ENCODE peak calls at places on chromosome 4, in five cellular contexts. S, C, A, Q and N are unnamed samples. For H3K4me1, the result is how much of the 10 kb centered on the place peaks cover.

GRCh38 chr4:119615068-119615744 is 13.4 kb downstream of the PDE5A start:
- DNase-seq in S (no peak), C (no peak), A (no peak), Q (no peak), N (no peak)

GRCh38 chr4:157170321-157170720 is 50.2 kb upstream of the GRIA2 start:
- DNase-seq in S (no peak), C (no peak), A (no peak), Q (no peak), N (no peak)

GRCh38 chr4:145956288-145956890 is 17.8 kb upstream of the ZNF827 start:
- DNase-seq in S (no peak), C (no peak), A (peak), Q (peak), N (no peak)

GRCh38 chr4:118265312-118266144 is 87.3 kb downstream of the PRSS12 start:
- DNase-seq in S (no peak), C (peak), A (peak), Q (peak), N (peak)

GRCh38 chr4:171644430-171645057 is 168.7 kb upstream of the GALNTL6 start:
- DNase-seq in S (peak), C (no peak), A (no peak), Q (no peak), N (no peak)

GRCh38 chr4:165720411-165721082 is 152.5 kb upstream of the TLL1 start:
- DNase-seq in S (no peak), C (no peak), A (no peak), Q (no peak), N (no peak)

GRCh38 chr4:27176400-27176799 is 315.8 kb downstream of the STIM2 start:
- DNase-seq in S (no peak), C (no peak), A (peak), Q (peak), N (no peak)

GRCh38 chr4:166143227-166143626 is 270.2 kb downstream of the TLL1 start:
- DNase-seq in S (no peak), C (no peak), A (no peak), Q (no peak), N (no peak)

GRCh38 chr4:55857586-55857985 is 4.1 kb downstream of the EXOC1 start:
- DNase-seq in S (no peak), C (no peak), A (no peak), Q (no peak), N (no peak)

GRCh38 chr4:26085581-26085980 is 171.6 kb downstream of the SMIM20 start:
- DNase-seq in S (no peak), C (no peak), A (no peak), Q (no peak), N (no peak)

GRCh38 chr4:65089666-65090065 is 580.6 kb downstream of the EPHA5 start:
- DNase-seq in S (no peak), C (no peak), A (no peak), Q (no peak), N (no peak)

GRCh38 chr4:112127736-112128322 is 17.4 kb upstream of the FAM241A start:
- DNase-seq in S (no peak), C (no peak), A (no peak), Q (no peak), N (no peak)

GRCh38 chr4:68076194-68076593 is 53.5 kb downstream of the TMPRSS11F start:
- DNase-seq in S (no peak), C (no peak), A (no peak), Q (no peak), N (no peak)

GRCh38 chr4:2320152-2320551 is 58.2 kb upstream of the MXD4 start:
- DNase-seq in S (no peak), C (peak), A (no peak), Q (no peak), N (peak)

GRCh38 chr4:3483471-3483921 is 20.4 kb downstream of the DOK7 start:
- DNase-seq in S (no peak), C (peak), A (no peak), Q (no peak), N (no peak)

GRCh38 chr4:114178392-114178791 is 198.9 kb upstream of the ARSJ start:
- DNase-seq in S (no peak), C (no peak), A (no peak), Q (no peak), N (no peak)

GRCh38 chr4:139167774-139168444 is 9.1 kb downstream of the ELF2 start:
- DNase-seq in S (no peak), C (no peak), A (no peak), Q (peak), N (no peak)

GRCh38 chr4:153643406-153644016 is 40.6 kb upstream of the TLR2 start:
- DNase-seq in S (peak), C (no peak), A (no peak), Q (peak), N (no peak)

GRCh38 chr4:56468097-56468422 is 643 bp downstream of the SRP72 start:
- DNase-seq in S (peak), C (no peak), A (peak), Q (peak), N (peak)

GRCh38 chr4:79297029-79297428 is 28.8 kb downstream of the NAA11 start:
- DNase-seq in S (no peak), C (peak), A (no peak), Q (no peak), N (no peak)

GRCh38 chr4:112517911-112518310 is 1.9 kb upstream of the NEUROG2 start:
- DNase-seq in S (no peak), C (no peak), A (no peak), Q (no peak), N (no peak)

GRCh38 chr4:162969194-162969593 is 197.5 kb downstream of the NAF1 start:
- DNase-seq in S (no peak), C (no peak), A (no peak), Q (no peak), N (no peak)

GRCh38 chr4:110666030-110666429 is 43.2 kb upstream of the PITX2 start:
- DNase-seq in S (no peak), C (no peak), A (no peak), Q (no peak), N (no peak)

GRCh38 chr4:71187399-71188196 is 151.2 kb upstream of the SLC4A4 start:
- DNase-seq in S (no peak), C (no peak), A (peak), Q (no peak), N (peak)

DNA sequence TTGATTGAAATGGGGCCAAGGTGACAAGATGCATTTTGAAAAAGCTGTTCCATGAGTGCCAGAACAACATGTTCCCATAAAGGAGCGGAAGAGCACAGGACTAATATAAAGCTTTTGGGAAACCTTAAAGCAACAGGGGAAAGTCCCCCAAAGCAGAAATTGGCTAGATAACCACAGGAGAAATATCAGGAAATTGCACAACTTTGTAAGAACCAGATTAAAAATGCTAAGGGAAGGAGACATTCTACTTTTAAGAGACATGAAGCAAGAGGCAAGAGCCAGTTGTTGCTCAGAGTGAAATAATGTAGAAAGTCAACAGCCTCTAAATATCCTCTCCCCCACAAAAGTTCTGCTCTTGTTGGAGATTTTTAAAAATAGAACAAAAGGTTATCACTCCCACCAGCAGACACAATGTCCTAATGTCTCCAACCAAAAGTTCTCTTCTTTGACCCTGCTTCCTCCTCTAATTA is 85.2 kb upstream of the LNX1 start:
- DNase-seq in S (no peak), C (no peak), A (no peak), Q (no peak), N (no peak)
- H3K4me1 ChIP-seq in S (under half), C (under half), A (under half), Q (under half), N (under half)

GRCh38 chr4:77073981-77074865 is 1.6 kb downstream of the CCNI start:
- DNase-seq in S (no peak), C (no peak), A (no peak), Q (no peak), N (no peak)

GRCh38 chr4:77076889-77077635 is 1.3 kb upstream of the CCNI start:
- DNase-seq in S (no peak), C (no peak), A (no peak), Q (no peak), N (no peak)

GRCh38 chr4:77078401-77078800 is 2.6 kb upstream of the CCNI start:
- DNase-seq in S (no peak), C (no peak), A (no peak), Q (no peak), N (no peak)

GRCh38 chr4:77074961-77075855 is 581 bp downstream of the CCNI start:
- DNase-seq in S (no peak), C (peak), A (peak), Q (peak), N (peak)

GRCh38 chr4:77075869-77076801 is at the start of gene CCNI:
- DNase-seq in S (peak), C (peak), A (peak), Q (peak), N (peak)
- TF ChIP-seq EP300 in S (peak), C (no peak), A (peak), Q (peak), N (no peak)

GRCh38 chr4:107658400-107659326 is 61.4 kb downstream of the PAPSS1 start:
- DNase-seq in S (no peak), C (no peak), A (no peak), Q (no peak), N (no peak)

GRCh38 chr4:107655289-107655688 is 64.7 kb downstream of the PAPSS1 start:
- DNase-seq in S (no peak), C (no peak), A (no peak), Q (no peak), N (no peak)

GRCh38 chr4:107654694-107655093 is 65.3 kb downstream of the PAPSS1 start:
- DNase-seq in S (no peak), C (no peak), A (no peak), Q (peak), N (no peak)
- TF ChIP-seq POLR2AphosphoS5 in S (no peak), C (no peak), A (no peak), Q (no peak), N (no peak)

DNA sequence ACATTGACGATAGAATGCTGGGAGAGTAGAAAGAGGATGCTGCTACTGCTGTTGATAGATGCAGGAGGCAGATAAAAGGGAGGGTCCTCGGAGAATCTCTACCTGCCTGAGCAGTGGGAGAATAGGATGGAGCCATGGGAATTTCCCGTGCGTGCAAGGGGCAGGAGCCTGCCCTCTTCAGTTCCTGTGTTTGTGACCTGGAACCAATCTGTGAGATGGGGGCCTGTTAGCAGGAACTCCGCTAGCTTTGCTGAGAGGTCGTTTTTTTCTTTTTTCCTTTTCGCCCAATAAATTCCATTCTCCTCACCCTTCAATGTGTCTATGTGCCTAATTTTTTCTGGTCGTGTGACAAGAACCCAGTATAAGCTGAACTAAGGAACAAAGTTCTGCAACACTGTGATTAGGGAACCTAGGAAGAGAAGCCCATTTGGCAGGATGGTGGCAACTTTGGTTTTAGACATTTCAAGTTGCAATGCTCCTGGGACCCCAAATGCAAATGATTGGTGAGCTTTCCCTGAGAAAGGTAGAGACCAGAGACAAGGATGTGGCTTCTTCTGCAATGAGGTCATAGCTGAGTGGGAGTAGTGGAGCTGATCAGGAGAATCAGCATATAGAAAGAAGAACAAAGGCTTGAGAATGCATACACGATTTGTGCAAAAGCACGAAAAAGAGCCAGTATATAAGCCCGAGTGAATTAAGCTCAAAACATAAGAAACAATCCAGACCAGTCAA is 23.9 kb downstream of the SLC39A8 start:
- DNase-seq in S (peak), C (no peak), A (no peak), Q (no peak), N (no peak)
- H3K4me1 ChIP-seq in S (under half), C (under half), A (under half), Q (under half), N (under half)

GRCh38 chr4:87523307-87523706 is 5.9 kb downstream of the SPARCL1 start:
- DNase-seq in S (no peak), C (no peak), A (no peak), Q (no peak), N (no peak)

GRCh38 chr4:87527446-87528240 is 1.5 kb downstream of the SPARCL1 start:
- DNase-seq in S (no peak), C (no peak), A (no peak), Q (no peak), N (no peak)

GRCh38 chr4:87529187-87529586 is at the start of gene SPARCL1:
- DNase-seq in S (no peak), C (no peak), A (peak), Q (no peak), N (no peak)

GRCh38 chr4:87524456-87524855 is 4.7 kb downstream of the SPARCL1 start:
- DNase-seq in S (no peak), C (no peak), A (no peak), Q (no peak), N (no peak)

GRCh38 chr4:87525636-87526035 is 3.5 kb downstream of the SPARCL1 start:
- DNase-seq in S (no peak), C (no peak), A (no peak), Q (no peak), N (no peak)
- TF ChIP-seq EP300 in S (no peak), C (no peak), A (no peak), Q (no peak), N (no peak)

GRCh38 chr4:24807611-24808010 is 12.2 kb downstream of the SOD3 start:
- DNase-seq in S (no peak), C (no peak), A (no peak), Q (no peak), N (no peak)

GRCh38 chr4:24805566-24805965 is 10.2 kb downstream of the SOD3 start:
- DNase-seq in S (no peak), C (no peak), A (no peak), Q (no peak), N (no peak)

GRCh38 chr4:24806206-24806990 is 11.0 kb downstream of the SOD3 start:
- DNase-seq in S (no peak), C (no peak), A (no peak), Q (no peak), N (no peak)

GRCh38 chr4:24802648-24803047 is 7.3 kb downstream of the SOD3 start:
- DNase-seq in S (no peak), C (no peak), A (no peak), Q (no peak), N (no peak)

GRCh38 chr4:24805036-24805435 is 9.7 kb downstream of the SOD3 start:
- DNase-seq in S (no peak), C (no peak), A (no peak), Q (no peak), N (peak)
- TF ChIP-seq POLR2AphosphoS5 in S (no peak), C (no peak), A (no peak), Q (no peak), N (no peak)

DNA sequence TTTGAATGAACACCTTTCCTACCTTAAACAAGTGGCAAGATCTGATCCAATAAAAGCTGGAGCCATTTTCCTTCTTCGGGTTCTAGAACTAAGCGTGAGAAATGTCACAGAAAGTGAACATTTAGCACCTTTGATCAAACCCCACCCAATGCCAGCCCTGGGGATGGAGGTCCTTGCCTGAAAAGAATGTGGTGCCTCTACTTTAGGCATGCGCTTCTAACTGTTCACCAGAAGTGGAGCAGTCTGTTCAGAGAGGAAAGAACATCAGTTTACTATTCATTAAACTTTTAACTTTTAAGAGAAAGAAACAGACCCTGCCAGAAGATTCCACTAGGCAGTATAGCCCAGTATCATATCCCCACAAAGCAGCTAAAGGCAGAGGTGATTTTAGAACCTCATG is 75.9 kb downstream of the INTS12 start:
- DNase-seq in S (no peak), C (no peak), A (no peak), Q (no peak), N (no peak)
- H3K4me1 ChIP-seq in S (under half), C (under half), A (under half), Q (under half), N (under half)

DNA sequence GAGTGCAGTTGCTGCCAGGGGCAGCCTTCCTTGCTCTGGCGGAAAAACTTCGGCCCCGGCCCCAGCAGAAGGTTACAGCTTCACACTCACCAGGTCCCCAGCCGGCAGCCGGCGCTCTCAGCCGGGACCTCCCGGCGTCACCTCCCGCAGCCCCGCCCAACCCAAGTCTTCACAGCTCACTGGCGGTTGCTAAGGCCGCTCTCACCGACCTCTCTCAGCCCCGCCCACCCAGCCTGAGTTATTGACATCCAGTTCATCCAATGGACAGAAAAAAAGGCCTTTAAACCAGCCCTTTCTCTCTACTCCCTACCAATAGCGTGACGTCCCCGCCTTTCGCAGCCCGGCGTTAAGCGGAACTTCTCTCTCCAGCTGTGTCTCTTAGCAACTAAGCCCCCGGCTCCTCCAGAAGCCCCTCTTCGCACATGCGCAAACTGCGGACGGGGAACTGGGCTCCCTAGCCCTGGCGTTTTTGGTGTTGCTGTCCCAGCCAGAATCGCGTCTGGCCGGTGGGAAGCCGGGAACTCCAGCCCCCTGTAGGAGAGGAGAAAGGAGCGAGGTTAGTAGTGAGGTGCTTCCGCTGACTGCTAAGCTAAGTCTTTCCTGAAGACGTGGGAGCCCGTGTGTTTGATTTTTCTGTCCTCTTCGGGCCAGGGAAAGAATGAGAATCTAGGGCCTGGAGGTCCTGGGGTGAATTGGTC is at the start of gene BBS12:
- DNase-seq in S (peak), C (peak), A (peak), Q (peak), N (peak)
- TF ChIP-seq EP300 in S (no peak), C (no peak), A (no peak), Q (no peak), N (no peak)

GRCh38 chr4:148163011-148163410 is 279.2 kb downstream of the NR3C2 start:
- DNase-seq in S (no peak), C (no peak), A (no peak), Q (no peak), N (no peak)

GRCh38 chr4:148166132-148166531 is 276.1 kb downstream of the NR3C2 start:
- DNase-seq in S (no peak), C (peak), A (no peak), Q (no peak), N (no peak)

GRCh38 chr4:148161601-148162000 is 280.6 kb downstream of the NR3C2 start:
- DNase-seq in S (no peak), C (no peak), A (no peak), Q (no peak), N (no peak)

GRCh38 chr4:148164529-148164928 is 277.7 kb downstream of the NR3C2 start:
- DNase-seq in S (no peak), C (no peak), A (no peak), Q (no peak), N (no peak)

GRCh38 chr4:148162554-148162953 is 279.7 kb downstream of the NR3C2 start:
- DNase-seq in S (no peak), C (no peak), A (no peak), Q (no peak), N (no peak)
- TF ChIP-seq POLR2AphosphoS5 in S (no peak), C (no peak), A (no peak), Q (no peak), N (no peak)